ENCODE peak calls at places on chromosome 18, in five cellular contexts. K is ELR, V is GM23338, J is chondrocyte, Y is brain pericyte. P is an unnamed sample.

GRCh38 chr18:22838639-22839487 is 94.3 kb upstream of the RBBP8 start:
- DNase-seq in K (no peak), V (no peak), J (no peak), Y (no peak), P (no peak)

GRCh38 chr18:1585881-1586488 is 681.3 kb downstream of the ADCYAP1 start:
- DNase-seq in K (peak), V (peak), J (no peak), Y (no peak), P (no peak)

GRCh38 chr18:62413189-62413588 is 88.1 kb downstream of the TNFRSF11A start:
- DNase-seq in K (no peak), V (no peak), J (no peak), Y (no peak), P (no peak)

GRCh38 chr18:62767321-62767720 is 52.0 kb downstream of the PHLPP1 start:
- DNase-seq in K (peak), V (no peak), J (no peak), Y (no peak), P (no peak)

GRCh38 chr18:29749699-29750098 is 1292.8 kb downstream of the DSC3 start:
- DNase-seq in K (peak), V (no peak), J (no peak), Y (no peak), P (no peak)

GRCh38 chr18:11324956-11325873 is 175.8 kb upstream of the PIEZO2 start:
- DNase-seq in K (peak), V (no peak), J (no peak), Y (no peak), P (no peak)

GRCh38 chr18:68406761-68407160 is 308.1 kb downstream of the TMX3 start:
- DNase-seq in K (no peak), V (peak), J (no peak), Y (no peak), P (no peak)

GRCh38 chr18:48022021-48022420 is 91.6 kb upstream of the SMAD2 start:
- DNase-seq in K (no peak), V (no peak), J (peak), Y (no peak), P (no peak)

GRCh38 chr18:80233899-80234298 is 13.4 kb downstream of the PARD6G start:
- DNase-seq in K (no peak), V (no peak), J (no peak), Y (no peak), P (peak)

GRCh38 chr18:21191596-21192307 is 50.3 kb upstream of the GREB1L start:
- DNase-seq in K (peak), V (peak), J (no peak), Y (no peak), P (peak)

GRCh38 chr18:54717673-54718435 is 110.4 kb upstream of the RAB27B start:
- DNase-seq in K (no peak), V (peak), J (no peak), Y (no peak), P (no peak)

GRCh38 chr18:68284236-68284635 is 430.7 kb downstream of the TMX3 start:
- DNase-seq in K (no peak), V (no peak), J (no peak), Y (no peak), P (no peak)

GRCh38 chr18:43526436-43527150 is 249.3 kb upstream of the SYT4 start:
- DNase-seq in K (no peak), V (no peak), J (no peak), Y (no peak), P (no peak)

P was measured in mesothelial cell of epicardium.